ENCODE peak calls at places on chromosomes 12 and 14, in ten cellular contexts. Z is IMR-90; E is HS-5; N is activated CD4-positive, alpha-beta T cell treated with anti-CD3 and anti-CD28 coated beads, Interleukin-2, amount 50 U/mL, for 1 hour; K is A172; D is HTR-8/SVneo; M is sigmoid colon; V is iPS-NIHi11; G is NCI-H226; X is hippocampal formation. A is an unnamed sample.

GRCh38 chr12:724194-724855 is 28.1 kb upstream of the WNK1 start:
- DNase-seq in Z (no peak), E (no peak), N (peak), K (no peak), D (no peak), M (no peak), V (peak), G (peak), X (no peak), A (no peak)

GRCh38 chr14:64026600-64026999 is 173.8 kb downstream of the SYNE2 start:
- DNase-seq in Z (no peak), E (no peak), N (no peak), K (no peak), D (no peak), M (no peak), V (no peak), G (no peak), X (no peak), A (no peak)

GRCh38 chr12:52903855-52904508 is 894 bp downstream of the KRT8 start:
- DNase-seq in Z (no peak), E (no peak), N (peak), K (peak), D (peak), M (no peak), V (peak), G (peak), X (no peak), A (peak)

GRCh38 chr12:90090929-90091651 is 382.5 kb upstream of the ATP2B1 start:
- DNase-seq in Z (peak), E (peak), N (no peak), K (peak), D (peak), M (no peak), V (no peak), G (peak), X (no peak), A (no peak)

GRCh38 chr14:100557658-100558057 is 29.6 kb downstream of the BEGAIN start:
- DNase-seq in Z (peak), E (no peak), N (no peak), K (peak), D (no peak), M (no peak), V (no peak), G (peak), X (no peak), A (no peak)

GRCh38 chr12:51639361-51639760 is 48.3 kb downstream of the SCN8A start:
- DNase-seq in Z (peak), E (no peak), N (no peak), K (no peak), D (no peak), M (no peak), V (no peak), G (no peak), X (no peak), A (no peak)

GRCh38 chr12:2578191-2578590 is 216.6 kb upstream of the FKBP4 start:
- DNase-seq in Z (no peak), E (no peak), N (no peak), K (no peak), D (no peak), M (no peak), V (no peak), G (no peak), X (no peak), A (no peak)

GRCh38 chr14:35144029-35144428 is 21.7 kb downstream of the PRORP start:
- DNase-seq in Z (no peak), E (no peak), N (no peak), K (no peak), D (no peak), M (no peak), V (no peak), G (no peak), X (no peak), A (no peak)

GRCh38 chr12:104055686-104056388 is 5.8 kb upstream of the GLT8D2 start:
- DNase-seq in Z (peak), E (no peak), N (no peak), K (no peak), D (no peak), M (peak), V (no peak), G (peak), X (no peak), A (no peak)

A was measured in effector CD8-positive, alpha-beta T cell.